ENCODE peak calls at places on chromosomes 11 and 22, in seven cellular contexts. E is hypothalamus; T is islet precursor cell; F is naive B cell; H is CD8-positive, alpha-beta T cell; W is AG09319; U is stimulated activated CD8-positive, alpha-beta memory T cell treated with anti-CD3 and anti-CD28 coated beads, Interleukin-7, amount 100 ng/mL, for 4 hours. D is an unnamed sample.

GRCh38 chr22:46352691-46353386 is 17.3 kb downstream of the TRMU start:
- DNase-seq in U (no peak), T (no peak), H (no peak), W (no peak), E (no peak), F (no peak), D (no peak)

GRCh38 chr11:128843198-128843766 is 23.8 kb downstream of the KCNJ1 start:
- DNase-seq in E (no peak), U (no peak), T (no peak), H (no peak), F (peak), W (no peak), D (no peak)

GRCh38 chr11:68282141-68282860 is 10.5 kb upstream of the C11orf24 start:
- DNase-seq in F (peak), T (no peak), W (no peak), E (no peak), U (peak), H (no peak), D (peak)

GRCh38 chr11:76660533-76661305 is 9.8 kb downstream of the LRRC32 start:
- DNase-seq in E (no peak), T (peak), W (no peak), F (no peak), U (no peak), H (no peak), D (no peak)

GRCh38 chr22:18063311-18063710 is 14.5 kb upstream of the PEX26 start:
- DNase-seq in U (no peak), F (no peak), E (no peak), W (no peak), H (no peak), T (peak), D (no peak)

GRCh38 chr11:19187101-19187500 is 14.7 kb downstream of the CSRP3 start:
- DNase-seq in T (no peak), F (no peak), E (no peak), H (no peak), U (no peak), W (no peak), D (no peak)

GRCh38 chr11:47003180-47003877 is 66.8 kb downstream of the CSTPP1 start:
- DNase-seq in E (no peak), W (no peak), F (no peak), H (no peak), T (no peak), U (no peak), D (peak)

GRCh38 chr11:72227316-72228228 is 3.0 kb downstream of the INPPL1 start:
- DNase-seq in E (no peak), F (no peak), H (no peak), T (peak), U (no peak), W (no peak), D (no peak)

GRCh38 chr11:133714471-133715375 is 130.6 kb downstream of the SPATA19 start:
- DNase-seq in F (no peak), W (no peak), U (no peak), E (no peak), T (no peak), H (no peak), D (no peak)

GRCh38 chr11:33802414-33802950 is 28.2 kb upstream of the FBXO3 start:
- DNase-seq in H (no peak), U (no peak), T (peak), W (peak), E (peak), F (no peak), D (peak)

D was measured in stimulated activated CD4-positive, alpha-beta T cell treated with anti-CD3 and anti-CD28 coated beads, Interleukin-4, amount 100 ng/mL, for 48 hours.